ENCODE peak calls at places on chromosomes 3 and 15, in nine cellular contexts. One of them, this sample, is unnamed.

GRCh38 chr15:100250166-100250800 is 91.5 kb downstream of the ADAMTS17 start:
- DNase-seq in GM23248: no peak
- DNase-seq in psoas muscle: no peak
- DNase-seq in right atrium auricular region: no peak
- DNase-seq in cardiac muscle cell: no peak
- DNase-seq in A549: no peak
- DNase-seq in neuronal stem cell: no peak
- DNase-seq in dorsolateral prefrontal cortex: no peak
- DNase-seq in tibial artery: no peak
- DNase-seq in this sample: no peak

GRCh38 chr3:46228259-46229222 is 13.7 kb upstream of the CCR3 start:
- DNase-seq in right atrium auricular region: no peak
- DNase-seq in tibial artery: peak; percentile 67
- DNase-seq in dorsolateral prefrontal cortex: no peak
- DNase-seq in cardiac muscle cell: no peak
- DNase-seq in psoas muscle: no peak
- DNase-seq in A549: no peak
- DNase-seq in GM23248: peak; percentile 84
- DNase-seq in neuronal stem cell: no peak
- DNase-seq in this sample: no peak

GRCh38 chr3:97021778-97022177 is 207.4 kb downstream of the EPHA6 start:
- DNase-seq in tibial artery: no peak
- DNase-seq in GM23248: no peak
- DNase-seq in dorsolateral prefrontal cortex: no peak
- DNase-seq in cardiac muscle cell: no peak
- DNase-seq in A549: no peak
- DNase-seq in psoas muscle: no peak
- DNase-seq in right atrium auricular region: no peak
- DNase-seq in neuronal stem cell: no peak
- DNase-seq in this sample: no peak

GRCh38 chr15:77375133-77375532 is 44.8 kb downstream of the PEAK1 start:
- DNase-seq in A549: no peak
- DNase-seq in cardiac muscle cell: no peak
- DNase-seq in dorsolateral prefrontal cortex: no peak
- DNase-seq in neuronal stem cell: no peak
- DNase-seq in GM23248: no peak
- DNase-seq in psoas muscle: no peak
- DNase-seq in tibial artery: no peak
- DNase-seq in right atrium auricular region: no peak
- DNase-seq in this sample: no peak

GRCh38 chr15:84818221-84819131 is 1.3 kb downstream of the ALPK3 start:
- DNase-seq in psoas muscle: peak; percentile 46
- DNase-seq in A549: no peak
- DNase-seq in neuronal stem cell: peak; percentile 31
- DNase-seq in cardiac muscle cell: peak; percentile 49
- DNase-seq in GM23248: peak; percentile 22
- DNase-seq in right atrium auricular region: peak; percentile 87
- DNase-seq in tibial artery: peak; percentile 70
- DNase-seq in dorsolateral prefrontal cortex: no peak
- DNase-seq in this sample: no peak

GRCh38 chr3:113223831-113224240 is 12.5 kb downstream of the BOC start:
- DNase-seq in psoas muscle: no peak
- DNase-seq in right atrium auricular region: no peak
- DNase-seq in cardiac muscle cell: no peak
- DNase-seq in A549: no peak
- DNase-seq in tibial artery: no peak
- DNase-seq in neuronal stem cell: no peak
- DNase-seq in GM23248: no peak
- DNase-seq in dorsolateral prefrontal cortex: no peak
- DNase-seq in this sample: peak; percentile 40

GRCh38 chr15:36361351-36361870 is 218.0 kb upstream of the CDIN1 start:
- DNase-seq in cardiac muscle cell: no peak
- DNase-seq in tibial artery: no peak
- DNase-seq in A549: no peak
- DNase-seq in GM23248: peak; percentile 70
- DNase-seq in psoas muscle: no peak
- DNase-seq in neuronal stem cell: no peak
- DNase-seq in dorsolateral prefrontal cortex: no peak
- DNase-seq in right atrium auricular region: no peak
- DNase-seq in this sample: no peak

GRCh38 chr3:72265250-72265649 is 480.3 kb upstream of the PROK2 start:
- DNase-seq in neuronal stem cell: no peak
- DNase-seq in tibial artery: no peak
- DNase-seq in cardiac muscle cell: peak; percentile 47
- DNase-seq in GM23248: peak; percentile 59
- DNase-seq in right atrium auricular region: no peak
- DNase-seq in psoas muscle: no peak
- DNase-seq in A549: no peak
- DNase-seq in dorsolateral prefrontal cortex: no peak
- DNase-seq in this sample: peak; percentile 14

GRCh38 chr3:170513674-170514073 is 72.2 kb downstream of the SLC7A14 start:
- DNase-seq in cardiac muscle cell: no peak
- DNase-seq in dorsolateral prefrontal cortex: no peak
- DNase-seq in psoas muscle: no peak
- DNase-seq in tibial artery: no peak
- DNase-seq in neuronal stem cell: no peak
- DNase-seq in GM23248: no peak
- DNase-seq in A549: no peak
- DNase-seq in right atrium auricular region: no peak
- DNase-seq in this sample: no peak

GRCh38 chr3:9779721-9780450 is 10.1 kb upstream of the CAMK1 start:
- DNase-seq in A549: no peak
- DNase-seq in cardiac muscle cell: no peak
- DNase-seq in GM23248: no peak
- DNase-seq in dorsolateral prefrontal cortex: no peak
- DNase-seq in right atrium auricular region: no peak
- DNase-seq in psoas muscle: no peak
- DNase-seq in tibial artery: no peak
- DNase-seq in neuronal stem cell: no peak
- DNase-seq in this sample: peak; percentile 31

GRCh38 chr3:139564290-139564861 is 24.8 kb upstream of the RBP1 start:
- DNase-seq in tibial artery: no peak
- DNase-seq in A549: no peak
- DNase-seq in cardiac muscle cell: peak; percentile 23
- DNase-seq in GM23248: no peak
- DNase-seq in neuronal stem cell: no peak
- DNase-seq in right atrium auricular region: no peak
- DNase-seq in dorsolateral prefrontal cortex: no peak
- DNase-seq in psoas muscle: no peak
- DNase-seq in this sample: no peak

GRCh38 chr3:114848643-114849350 is 298.3 kb downstream of the ZBTB20 start:
- DNase-seq in dorsolateral prefrontal cortex: no peak
- DNase-seq in neuronal stem cell: no peak
- DNase-seq in cardiac muscle cell: no peak
- DNase-seq in GM23248: no peak
- DNase-seq in A549: no peak
- DNase-seq in tibial artery: no peak
- DNase-seq in right atrium auricular region: no peak
- DNase-seq in psoas muscle: no peak
- DNase-seq in this sample: no peak

GRCh38 chr3:128701342-128702212 is 24.4 kb upstream of the RAB7A start:
- DNase-seq in psoas muscle: no peak
- DNase-seq in right atrium auricular region: no peak
- DNase-seq in cardiac muscle cell: no peak
- DNase-seq in GM23248: no peak
- DNase-seq in A549: no peak
- DNase-seq in neuronal stem cell: no peak
- DNase-seq in tibial artery: peak; percentile 37
- DNase-seq in dorsolateral prefrontal cortex: no peak
- DNase-seq in this sample: no peak

GRCh38 chr15:22949074-22949547 is 31.1 kb downstream of the CYFIP1 start:
- DNase-seq in cardiac muscle cell: peak; percentile 26
- DNase-seq in GM23248: peak; percentile 86
- DNase-seq in dorsolateral prefrontal cortex: no peak
- DNase-seq in psoas muscle: peak; percentile 73
- DNase-seq in tibial artery: peak; percentile 59
- DNase-seq in A549: no peak
- DNase-seq in neuronal stem cell: peak; percentile 54
- DNase-seq in right atrium auricular region: peak; percentile 73
- DNase-seq in this sample: peak; percentile 10

GRCh38 chr3:152200476-152201422 is 68.0 kb upstream of the MBNL1 start:
- DNase-seq in cardiac muscle cell: no peak
- DNase-seq in dorsolateral prefrontal cortex: no peak
- DNase-seq in right atrium auricular region: no peak
- DNase-seq in A549: no peak
- DNase-seq in psoas muscle: no peak
- DNase-seq in neuronal stem cell: no peak
- DNase-seq in tibial artery: no peak
- DNase-seq in GM23248: no peak
- DNase-seq in this sample: peak; percentile 54

GRCh38 chr3:3619815-3620214 is 179.4 kb upstream of the LRRN1 start:
- DNase-seq in neuronal stem cell: no peak
- DNase-seq in A549: no peak
- DNase-seq in cardiac muscle cell: no peak
- DNase-seq in tibial artery: no peak
- DNase-seq in right atrium auricular region: no peak
- DNase-seq in GM23248: no peak
- DNase-seq in dorsolateral prefrontal cortex: no peak
- DNase-seq in psoas muscle: no peak
- DNase-seq in this sample: no peak
- H3K4me3 ChIP-seq in neuronal stem cell: no peak overlapping the region
- H3K4me3 ChIP-seq in A549: no peak overlapping the region
- H3K4me3 ChIP-seq in cardiac muscle cell: no peak overlapping the region
- H3K4me3 ChIP-seq in tibial artery: no peak overlapping the region
- H3K4me3 ChIP-seq in right atrium auricular region: no peak overlapping the region
- H3K4me3 ChIP-seq in GM23248: no peak overlapping the region
- H3K4me3 ChIP-seq in dorsolateral prefrontal cortex: no peak overlapping the region
- H3K4me3 ChIP-seq in psoas muscle: no peak overlapping the region
- H3K4me3 ChIP-seq in this sample: no peak overlapping the region

GRCh38 chr15:101451192-101451799 is 38.2 kb downstream of the PCSK6 start:
- DNase-seq in neuronal stem cell: no peak
- DNase-seq in right atrium auricular region: no peak
- DNase-seq in GM23248: peak; percentile 65
- DNase-seq in cardiac muscle cell: peak; percentile 10
- DNase-seq in tibial artery: peak; percentile 54
- DNase-seq in A549: no peak
- DNase-seq in psoas muscle: peak; percentile 76
- DNase-seq in dorsolateral prefrontal cortex: peak; percentile 59
- DNase-seq in this sample: no peak

GRCh38 chr15:101454365-101454764 is 35.1 kb downstream of the PCSK6 start:
- DNase-seq in neuronal stem cell: no peak
- DNase-seq in right atrium auricular region: no peak
- DNase-seq in tibial artery: no peak
- DNase-seq in psoas muscle: no peak
- DNase-seq in GM23248: no peak
- DNase-seq in dorsolateral prefrontal cortex: no peak
- DNase-seq in cardiac muscle cell: no peak
- DNase-seq in A549: no peak
- DNase-seq in this sample: no peak

GRCh38 chr15:101451886-101452285 is 37.6 kb downstream of the PCSK6 start:
- DNase-seq in right atrium auricular region: no peak
- DNase-seq in A549: no peak
- DNase-seq in dorsolateral prefrontal cortex: no peak
- DNase-seq in GM23248: peak; percentile 35
- DNase-seq in tibial artery: no peak
- DNase-seq in neuronal stem cell: no peak
- DNase-seq in psoas muscle: no peak
- DNase-seq in cardiac muscle cell: no peak
- DNase-seq in this sample: no peak

GRCh38 chr15:101453123-101454120 is 36.1 kb downstream of the PCSK6 start:
- DNase-seq in GM23248: no peak
- DNase-seq in neuronal stem cell: no peak
- DNase-seq in tibial artery: no peak
- DNase-seq in dorsolateral prefrontal cortex: no peak
- DNase-seq in A549: no peak
- DNase-seq in psoas muscle: no peak
- DNase-seq in cardiac muscle cell: no peak
- DNase-seq in right atrium auricular region: no peak
- DNase-seq in this sample: no peak

GRCh38 chr15:101452572-101452971 is 36.9 kb downstream of the PCSK6 start:
- DNase-seq in dorsolateral prefrontal cortex: no peak
- DNase-seq in tibial artery: no peak
- DNase-seq in right atrium auricular region: no peak
- DNase-seq in GM23248: no peak
- DNase-seq in cardiac muscle cell: no peak
- DNase-seq in neuronal stem cell: no peak
- DNase-seq in psoas muscle: no peak
- DNase-seq in A549: no peak
- DNase-seq in this sample: no peak
- H3K27ac ChIP-seq in dorsolateral prefrontal cortex: peak overlapping the region; percentile 43
- H3K27ac ChIP-seq in tibial artery: no peak overlapping the region
- H3K27ac ChIP-seq in right atrium auricular region: peak overlapping the region; percentile 51
- H3K27ac ChIP-seq in GM23248: no peak overlapping the region
- H3K27ac ChIP-seq in cardiac muscle cell: no peak overlapping the region
- H3K27ac ChIP-seq in neuronal stem cell: no peak overlapping the region
- H3K27ac ChIP-seq in psoas muscle: peak overlapping the region; percentile 18
- H3K27ac ChIP-seq in A549: no peak overlapping the region
- H3K27ac ChIP-seq in this sample: no peak overlapping the region

GRCh38 chr3:100936931-100937330 is 56.3 kb downstream of the ABI3BP start:
- DNase-seq in neuronal stem cell: no peak
- DNase-seq in GM23248: no peak
- DNase-seq in A549: no peak
- DNase-seq in right atrium auricular region: no peak
- DNase-seq in psoas muscle: no peak
- DNase-seq in dorsolateral prefrontal cortex: no peak
- DNase-seq in tibial artery: no peak
- DNase-seq in cardiac muscle cell: no peak
- DNase-seq in this sample: no peak

GRCh38 chr3:100947119-100947518 is 46.1 kb downstream of the ABI3BP start:
- DNase-seq in A549: no peak
- DNase-seq in right atrium auricular region: no peak
- DNase-seq in dorsolateral prefrontal cortex: no peak
- DNase-seq in cardiac muscle cell: no peak
- DNase-seq in tibial artery: no peak
- DNase-seq in neuronal stem cell: no peak
- DNase-seq in GM23248: peak; percentile 14
- DNase-seq in psoas muscle: no peak
- DNase-seq in this sample: no peak

GRCh38 chr3:100941046-100941445 is 52.2 kb downstream of the ABI3BP start:
- DNase-seq in GM23248: no peak
- DNase-seq in cardiac muscle cell: no peak
- DNase-seq in right atrium auricular region: peak; percentile 63
- DNase-seq in psoas muscle: peak; percentile 14
- DNase-seq in neuronal stem cell: no peak
- DNase-seq in dorsolateral prefrontal cortex: no peak
- DNase-seq in A549: no peak
- DNase-seq in tibial artery: peak; percentile 65
- DNase-seq in this sample: no peak

GRCh38 chr3:100941451-100941850 is 51.8 kb downstream of the ABI3BP start:
- DNase-seq in psoas muscle: no peak
- DNase-seq in right atrium auricular region: no peak
- DNase-seq in GM23248: no peak
- DNase-seq in cardiac muscle cell: no peak
- DNase-seq in A549: no peak
- DNase-seq in tibial artery: peak; percentile 26
- DNase-seq in dorsolateral prefrontal cortex: no peak
- DNase-seq in neuronal stem cell: no peak
- DNase-seq in this sample: no peak
- H3K4me3 ChIP-seq in psoas muscle: no peak overlapping the region
- H3K4me3 ChIP-seq in right atrium auricular region: no peak overlapping the region
- H3K4me3 ChIP-seq in GM23248: no peak overlapping the region
- H3K4me3 ChIP-seq in cardiac muscle cell: no peak overlapping the region
- H3K4me3 ChIP-seq in A549: no peak overlapping the region
- H3K4me3 ChIP-seq in tibial artery: no peak overlapping the region
- H3K4me3 ChIP-seq in dorsolateral prefrontal cortex: no peak overlapping the region
- H3K4me3 ChIP-seq in neuronal stem cell: no peak overlapping the region
- H3K4me3 ChIP-seq in this sample: no peak overlapping the region

GRCh38 chr3:23620044-23620443 is 185.7 kb upstream of the UBE2E1 start:
- DNase-seq in A549: no peak
- DNase-seq in tibial artery: no peak
- DNase-seq in dorsolateral prefrontal cortex: no peak
- DNase-seq in cardiac muscle cell: no peak
- DNase-seq in GM23248: no peak
- DNase-seq in psoas muscle: no peak
- DNase-seq in right atrium auricular region: no peak
- DNase-seq in neuronal stem cell: no peak
- DNase-seq in this sample: no peak
- H3K27ac ChIP-seq in A549: no peak overlapping the region
- H3K27ac ChIP-seq in tibial artery: no peak overlapping the region
- H3K27ac ChIP-seq in dorsolateral prefrontal cortex: no peak overlapping the region
- H3K27ac ChIP-seq in cardiac muscle cell: no peak overlapping the region
- H3K27ac ChIP-seq in GM23248: no peak overlapping the region
- H3K27ac ChIP-seq in psoas muscle: no peak overlapping the region
- H3K27ac ChIP-seq in right atrium auricular region: no peak overlapping the region
- H3K27ac ChIP-seq in neuronal stem cell: no peak overlapping the region
- H3K27ac ChIP-seq in this sample: no peak overlapping the region

This sample was measured in CD4-positive, CD25-positive, alpha-beta regulatory T cell.